ENCODE peak calls at places on chromosomes 6 and 20, in four cellular contexts. One of them, this sample, is unnamed.

GRCh38 chr6:31405996-31406395 is 2.6 kb downstream of the MICA start:
- DNase-seq in tibial artery: no peak
- DNase-seq in nephron progenitor cell: no peak
- DNase-seq in gastrocnemius medialis: no peak
- DNase-seq in this sample: no peak

GRCh38 chr20:23407770-23408467 is 13.4 kb downstream of the NAPB start:
- DNase-seq in tibial artery: no peak
- DNase-seq in nephron progenitor cell: no peak
- DNase-seq in gastrocnemius medialis: no peak
- DNase-seq in this sample: no peak

GRCh38 chr6:10315631-10316145 is 99.2 kb downstream of the TFAP2A start:
- DNase-seq in tibial artery: no peak
- DNase-seq in nephron progenitor cell: no peak
- DNase-seq in gastrocnemius medialis: no peak
- DNase-seq in this sample: no peak

GRCh38 chr6:85498596-85499258 is 48.8 kb downstream of the NT5E start:
- DNase-seq in tibial artery: no peak
- DNase-seq in nephron progenitor cell: no peak
- DNase-seq in gastrocnemius medialis: no peak
- DNase-seq in this sample: peak; percentile 97

GRCh38 chr6:148140772-148141557 is 201.7 kb upstream of the SASH1 start:
- DNase-seq in tibial artery: no peak
- DNase-seq in nephron progenitor cell: no peak
- DNase-seq in gastrocnemius medialis: no peak
- DNase-seq in this sample: peak; percentile 11

GRCh38 chr6:142715386-142715785 is 229.6 kb downstream of the HIVEP2 start:
- DNase-seq in tibial artery: no peak
- DNase-seq in nephron progenitor cell: no peak
- DNase-seq in gastrocnemius medialis: no peak
- DNase-seq in this sample: no peak

GRCh38 chr20:46928580-46929132 is 34.0 kb downstream of the EYA2 start:
- DNase-seq in tibial artery: no peak
- DNase-seq in nephron progenitor cell: no peak
- DNase-seq in gastrocnemius medialis: peak; percentile 35
- DNase-seq in this sample: no peak

GRCh38 chr6:112503210-112503609 is 156.1 kb downstream of the RFPL4B start:
- DNase-seq in tibial artery: no peak
- DNase-seq in nephron progenitor cell: peak; percentile 30
- DNase-seq in gastrocnemius medialis: no peak
- DNase-seq in this sample: no peak

GRCh38 chr6:13472099-13472498 is 15.3 kb downstream of the GFOD1 start:
- DNase-seq in tibial artery: no peak
- DNase-seq in nephron progenitor cell: no peak
- DNase-seq in gastrocnemius medialis: no peak
- DNase-seq in this sample: no peak

GRCh38 chr20:56181593-56181992 is 66.9 kb upstream of the MC3R start:
- DNase-seq in tibial artery: no peak
- DNase-seq in nephron progenitor cell: no peak
- DNase-seq in gastrocnemius medialis: no peak
- DNase-seq in this sample: peak; percentile 15
- TF ChIP-seq CTCF in tibial artery: peak; percentile 12
- TF ChIP-seq CTCF in nephron progenitor cell: no peak
- TF ChIP-seq CTCF in gastrocnemius medialis: no peak
- TF ChIP-seq CTCF in this sample: no peak

DNA sequence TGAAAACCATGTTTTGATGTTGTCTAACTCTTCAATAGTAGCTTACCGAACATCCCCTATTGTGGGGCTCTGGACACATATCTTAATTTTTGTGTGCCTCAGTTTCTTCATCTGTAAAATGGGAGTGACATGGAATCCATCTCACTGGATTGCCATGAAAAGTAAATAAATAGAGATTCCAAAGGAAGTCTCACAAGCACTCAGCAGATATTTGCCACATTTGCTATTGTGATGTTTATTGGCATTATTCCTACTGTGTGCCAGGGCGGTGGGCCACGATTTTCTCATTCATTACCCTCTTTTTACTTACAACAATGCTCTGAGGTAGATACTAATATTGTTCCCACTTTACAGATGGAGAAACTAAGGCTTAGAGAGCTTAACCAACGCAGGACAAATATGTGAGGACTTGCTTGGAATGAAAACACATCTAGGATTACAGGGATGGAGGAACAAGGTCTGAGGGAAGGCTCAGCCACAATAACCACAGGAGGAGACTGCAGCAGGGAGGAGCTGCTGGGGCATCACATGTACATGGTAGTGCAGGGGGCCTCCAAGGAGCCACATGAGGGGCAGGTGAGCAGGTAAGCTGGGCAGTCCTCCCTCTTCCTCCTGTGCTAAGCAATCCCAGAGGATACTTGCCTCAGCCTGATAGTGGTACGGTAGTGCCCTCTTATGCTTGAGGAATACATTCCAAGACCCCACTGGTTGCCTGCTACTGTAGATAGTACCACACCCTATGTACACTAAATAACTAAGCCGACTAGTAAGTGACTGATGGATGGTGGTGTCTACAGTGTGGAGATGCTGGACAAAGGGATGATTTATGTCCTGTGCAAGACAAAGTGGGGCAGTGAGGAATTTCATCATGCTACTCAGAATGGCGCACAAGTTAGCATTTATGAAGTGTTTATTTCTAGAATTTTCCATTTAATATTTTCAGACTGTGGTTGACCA is 176.9 kb downstream of the FOXA2 start:
- DNase-seq in tibial artery: no peak
- DNase-seq in nephron progenitor cell: no peak
- DNase-seq in gastrocnemius medialis: no peak
- DNase-seq in this sample: no peak
- TF ChIP-seq CTCF in tibial artery: no peak
- TF ChIP-seq CTCF in nephron progenitor cell: no peak
- TF ChIP-seq CTCF in gastrocnemius medialis: no peak
- TF ChIP-seq CTCF in this sample: no peak

GRCh38 chr6:158387036-158387435 is 74.8 kb downstream of the TULP4 start:
- DNase-seq in tibial artery: no peak
- DNase-seq in nephron progenitor cell: no peak
- DNase-seq in gastrocnemius medialis: no peak
- DNase-seq in this sample: no peak
- TF ChIP-seq CTCF in tibial artery: no peak
- TF ChIP-seq CTCF in nephron progenitor cell: no peak
- TF ChIP-seq CTCF in gastrocnemius medialis: peak; percentile 10
- TF ChIP-seq CTCF in this sample: no peak

DNA sequence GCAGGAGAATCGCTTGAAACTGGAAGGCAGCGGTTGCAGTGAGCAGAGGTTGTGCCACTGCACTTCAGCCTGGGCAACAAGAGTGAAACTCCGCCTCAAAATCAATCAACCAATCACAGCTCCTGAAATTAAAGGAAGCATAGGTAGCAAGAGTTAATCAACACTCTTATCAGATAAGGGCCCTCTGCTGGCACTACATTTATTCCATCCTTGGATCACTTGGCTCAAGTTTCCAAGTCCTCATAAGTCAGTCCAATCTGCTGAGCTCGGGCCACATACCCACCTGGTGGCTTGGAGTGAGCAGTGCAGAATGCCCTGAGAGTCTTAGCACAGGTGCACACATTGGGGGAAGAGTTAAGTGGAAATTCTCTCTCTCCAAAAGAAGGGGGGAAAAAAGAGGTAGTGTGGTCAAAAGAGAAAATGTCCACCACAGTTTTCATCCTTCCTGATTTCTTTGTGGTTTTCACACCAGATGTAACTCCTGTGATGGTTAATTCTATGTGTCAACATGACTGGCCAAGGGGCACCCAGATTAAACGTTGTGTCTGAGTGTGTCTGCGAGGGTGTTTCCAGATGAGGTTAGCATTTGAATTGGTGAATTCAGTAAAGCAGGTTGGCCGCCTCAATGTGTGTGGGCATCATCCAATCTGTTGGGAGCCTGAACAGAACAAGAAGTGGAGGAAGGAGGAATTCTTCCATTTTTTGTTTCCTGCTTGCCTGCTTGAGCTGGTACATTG is 14.2 kb upstream of the FAM8A1 start:
- DNase-seq in tibial artery: no peak
- DNase-seq in nephron progenitor cell: no peak
- DNase-seq in gastrocnemius medialis: no peak
- DNase-seq in this sample: no peak
- TF ChIP-seq CTCF in tibial artery: no peak
- TF ChIP-seq CTCF in nephron progenitor cell: no peak
- TF ChIP-seq CTCF in gastrocnemius medialis: no peak
- TF ChIP-seq CTCF in this sample: no peak

GRCh38 chr6:39558079-39558478 is 167.1 kb downstream of the KIF6 start:
- DNase-seq in tibial artery: no peak
- DNase-seq in nephron progenitor cell: no peak
- DNase-seq in gastrocnemius medialis: no peak
- DNase-seq in this sample: no peak

GRCh38 chr6:39558791-39559190 is 166.4 kb downstream of the KIF6 start:
- DNase-seq in tibial artery: no peak
- DNase-seq in nephron progenitor cell: no peak
- DNase-seq in gastrocnemius medialis: no peak
- DNase-seq in this sample: no peak

GRCh38 chr6:39560915-39561314 is 164.3 kb downstream of the KIF6 start:
- DNase-seq in tibial artery: no peak
- DNase-seq in nephron progenitor cell: no peak
- DNase-seq in gastrocnemius medialis: no peak
- DNase-seq in this sample: no peak

GRCh38 chr6:39565948-39566347 is 159.3 kb downstream of the KIF6 start:
- DNase-seq in tibial artery: no peak
- DNase-seq in nephron progenitor cell: no peak
- DNase-seq in gastrocnemius medialis: no peak
- DNase-seq in this sample: no peak

GRCh38 chr6:39561536-39562266 is 163.5 kb downstream of the KIF6 start:
- DNase-seq in tibial artery: no peak
- DNase-seq in nephron progenitor cell: no peak
- DNase-seq in gastrocnemius medialis: peak; percentile 59
- DNase-seq in this sample: peak; percentile 46
- TF ChIP-seq CTCF in tibial artery: no peak
- TF ChIP-seq CTCF in nephron progenitor cell: no peak
- TF ChIP-seq CTCF in gastrocnemius medialis: no peak
- TF ChIP-seq CTCF in this sample: no peak

DNA sequence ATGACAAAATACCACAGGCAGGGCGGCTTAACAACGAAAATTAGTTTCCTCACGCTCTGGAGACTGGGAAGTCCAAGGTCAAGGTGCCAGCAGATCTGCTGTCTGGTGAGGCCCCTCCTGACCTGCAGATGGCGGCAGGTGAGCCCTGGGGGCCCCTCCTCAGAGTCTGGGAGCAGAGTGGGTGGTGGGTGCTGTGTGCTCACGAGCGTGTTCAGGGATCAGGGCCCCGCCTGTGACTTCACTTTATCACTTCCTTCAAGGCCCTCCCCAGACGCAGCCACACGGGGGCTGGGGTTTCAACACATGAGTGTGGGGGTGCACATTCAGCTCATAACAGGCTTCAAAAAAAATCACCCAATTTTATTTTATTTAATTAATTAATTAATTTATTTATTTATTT is 39.3 kb downstream of the SLC2A4RG start:
- DNase-seq in tibial artery: no peak
- DNase-seq in nephron progenitor cell: no peak
- DNase-seq in gastrocnemius medialis: no peak
- DNase-seq in this sample: no peak
- TF ChIP-seq CTCF in tibial artery: no peak
- TF ChIP-seq CTCF in nephron progenitor cell: no peak
- TF ChIP-seq CTCF in gastrocnemius medialis: no peak
- TF ChIP-seq CTCF in this sample: no peak

DNA sequence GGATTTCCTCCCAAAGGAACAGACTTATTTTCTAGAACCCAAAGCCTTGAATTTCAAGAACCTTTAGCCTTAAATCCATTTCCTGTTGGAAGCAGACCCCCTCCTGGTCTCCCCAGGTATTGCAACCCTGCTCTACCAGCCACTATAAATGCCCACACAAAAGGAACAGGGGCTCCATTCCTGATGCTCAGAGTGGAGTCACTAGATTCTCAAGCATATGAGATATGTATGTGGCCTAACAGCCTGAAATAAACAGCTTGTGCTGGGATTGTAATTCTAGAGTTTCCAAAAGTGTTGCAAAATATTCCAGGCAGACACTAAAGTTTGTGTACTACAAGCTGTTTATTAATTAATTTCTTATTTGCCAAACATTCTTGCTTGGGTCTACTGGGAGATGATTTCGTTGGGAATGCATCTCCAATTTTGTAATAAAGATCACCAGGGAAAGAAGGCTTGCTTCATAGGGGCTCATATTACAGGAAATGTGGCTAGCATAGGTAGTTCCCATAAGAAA is 44.8 kb downstream of the RIPOR3 start:
- DNase-seq in tibial artery: no peak
- DNase-seq in nephron progenitor cell: no peak
- DNase-seq in gastrocnemius medialis: no peak
- DNase-seq in this sample: peak; percentile 62
- TF ChIP-seq CTCF in tibial artery: no peak
- TF ChIP-seq CTCF in nephron progenitor cell: no peak
- TF ChIP-seq CTCF in gastrocnemius medialis: no peak
- TF ChIP-seq CTCF in this sample: peak; percentile 23

GRCh38 chr6:122286512-122286911 is 112.9 kb upstream of the HSF2 start:
- DNase-seq in tibial artery: no peak
- DNase-seq in nephron progenitor cell: no peak
- DNase-seq in gastrocnemius medialis: no peak
- DNase-seq in this sample: no peak

GRCh38 chr6:122283884-122284283 is 115.6 kb upstream of the HSF2 start:
- DNase-seq in tibial artery: no peak
- DNase-seq in nephron progenitor cell: no peak
- DNase-seq in gastrocnemius medialis: no peak
- DNase-seq in this sample: no peak

GRCh38 chr6:122284848-122285247 is 114.6 kb upstream of the HSF2 start:
- DNase-seq in tibial artery: no peak
- DNase-seq in nephron progenitor cell: no peak
- DNase-seq in gastrocnemius medialis: no peak
- DNase-seq in this sample: no peak

GRCh38 chr6:122289721-122290501 is 109.5 kb upstream of the HSF2 start:
- DNase-seq in tibial artery: no peak
- DNase-seq in nephron progenitor cell: no peak
- DNase-seq in gastrocnemius medialis: no peak
- DNase-seq in this sample: peak; percentile 34

DNA sequence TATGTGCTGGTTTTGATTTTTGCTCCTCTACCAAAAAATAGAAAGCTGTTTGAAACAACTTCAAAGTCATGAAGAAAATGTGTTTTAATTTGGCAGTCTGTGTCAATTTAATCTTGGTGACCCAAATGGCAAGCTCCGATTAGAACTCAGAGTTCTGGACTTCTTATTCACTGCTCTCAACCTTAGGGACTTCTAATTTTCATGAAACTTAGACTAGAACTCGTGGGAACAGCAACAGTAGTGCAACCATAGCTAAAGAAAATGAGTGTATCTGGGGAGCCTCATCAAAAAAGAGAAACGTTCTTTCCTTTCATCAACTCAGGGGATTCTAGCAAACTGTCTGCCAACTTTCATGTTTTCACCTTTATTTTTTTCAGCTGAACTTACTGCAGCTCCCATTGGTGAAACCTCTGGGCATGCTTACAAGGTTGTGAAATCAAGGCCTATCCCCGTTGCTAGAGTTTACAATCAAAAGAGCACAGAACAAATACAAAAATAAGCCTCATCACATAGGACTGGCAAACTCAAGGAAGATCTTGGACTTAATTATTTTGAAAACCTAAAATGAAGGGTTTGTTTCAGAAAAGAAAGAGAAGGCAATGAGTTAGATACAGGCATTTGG is 114.0 kb upstream of the HSF2 start:
- DNase-seq in tibial artery: no peak
- DNase-seq in nephron progenitor cell: no peak
- DNase-seq in gastrocnemius medialis: peak; percentile 20
- DNase-seq in this sample: no peak
- TF ChIP-seq CTCF in tibial artery: no peak
- TF ChIP-seq CTCF in nephron progenitor cell: no peak
- TF ChIP-seq CTCF in gastrocnemius medialis: no peak
- TF ChIP-seq CTCF in this sample: no peak

GRCh38 chr6:137661601-137662000 is 167.4 kb upstream of the OLIG3 start:
- DNase-seq in tibial artery: no peak
- DNase-seq in nephron progenitor cell: no peak
- DNase-seq in gastrocnemius medialis: no peak
- DNase-seq in this sample: peak; percentile 31
- TF ChIP-seq CTCF in tibial artery: no peak
- TF ChIP-seq CTCF in nephron progenitor cell: no peak
- TF ChIP-seq CTCF in gastrocnemius medialis: no peak
- TF ChIP-seq CTCF in this sample: peak; percentile 26

GRCh38 chr6:90087103-90087833 is 193.0 kb downstream of the GJA10 start:
- DNase-seq in tibial artery: no peak
- DNase-seq in nephron progenitor cell: no peak
- DNase-seq in gastrocnemius medialis: no peak
- DNase-seq in this sample: peak; percentile 80
- TF ChIP-seq CTCF in tibial artery: no peak
- TF ChIP-seq CTCF in nephron progenitor cell: no peak
- TF ChIP-seq CTCF in gastrocnemius medialis: no peak
- TF ChIP-seq CTCF in this sample: no peak

This sample was measured in MCF 10A.